ENCODE peak calls at places on chromosomes 5 and 9, in nine cellular contexts. T is A549, W is H54, Q is adrenal gland, A is stomach, R is uterus, D is IMR-90, L is transverse colon, H is sigmoid colon. F is an unnamed sample.
A peak's percentile ranks its signal among the peaks of the same experiment; 100 is the strongest.

GRCh38 chr5:65468633-65469032 is 13.1 kb downstream of the ADAMTS6 start:
- DNase-seq in T (no peak), H (no peak), D (peak; percentile 44), L (no peak), A (no peak), Q (no peak), R (no peak), W (no peak), F (no peak)

GRCh38 chr5:129820-130219 is 37.9 kb downstream of the PLEKHG4B start:
- DNase-seq in A (no peak), Q (no peak), D (peak; percentile 85), R (no peak), W (no peak), T (no peak), H (no peak), L (no peak), F (no peak)

GRCh38 chr5:83475540-83476469 is 4.3 kb downstream of the VCAN start:
- DNase-seq in A (no peak), H (no peak), R (no peak), D (peak; percentile 92), W (no peak), T (peak; percentile 48), L (no peak), Q (no peak), F (no peak)

GRCh38 chr5:54049144-54049543 is 261.2 kb downstream of the ARL15 start:
- DNase-seq in H (no peak), W (no peak), R (no peak), D (peak; percentile 14), Q (no peak), A (no peak), T (no peak), L (no peak), F (no peak)

GRCh38 chr5:141477169-141477568 is 1.4 kb downstream of the PCDHGC3 start:
- DNase-seq in R (no peak), A (no peak), W (no peak), Q (no peak), L (no peak), D (no peak), H (no peak), T (no peak), F (no peak)

GRCh38 chr5:79829260-79829659 is 139.6 kb downstream of the CMYA5 start:
- DNase-seq in A (no peak), D (no peak), H (no peak), W (no peak), L (no peak), Q (no peak), T (peak; percentile 32), R (no peak), F (no peak)

GRCh38 chr9:35349287-35349990 is 140.5 kb upstream of the RUSC2 start:
- DNase-seq in T (no peak), R (no peak), Q (no peak), W (no peak), L (no peak), H (no peak), D (peak; percentile 35), A (peak; percentile 59), F (no peak)

GRCh38 chr9:78544260-78544659 is 247.3 kb downstream of the PSAT1 start:
- DNase-seq in R (no peak), L (no peak), Q (no peak), D (no peak), A (no peak), H (no peak), T (no peak), W (no peak), F (no peak)

GRCh38 chr9:35357116-35357515 is 132.8 kb upstream of the RUSC2 start:
- DNase-seq in H (no peak), T (no peak), L (no peak), D (peak; percentile 40), Q (no peak), A (no peak), R (no peak), W (no peak), F (no peak)

GRCh38 chr5:88140396-88140862 is 128.2 kb downstream of the TMEM161B start:
- DNase-seq in H (peak; percentile 70), A (peak; percentile 44), W (no peak), Q (no peak), D (no peak), R (peak; percentile 40), L (no peak), T (no peak), F (no peak)

GRCh38 chr9:75108571-75108970 is 20.3 kb downstream of the OSTF1 start:
- DNase-seq in R (peak; percentile 30), W (peak; percentile 29), T (no peak), H (peak; percentile 75), L (peak; percentile 39), Q (no peak), D (peak; percentile 79), A (peak; percentile 49), F (no peak)

GRCh38 chr9:104921067-104921741 is 6.8 kb downstream of the ABCA1 start:
- DNase-seq in T (no peak), W (no peak), L (no peak), A (no peak), R (no peak), Q (no peak), D (no peak), H (no peak), F (no peak)

GRCh38 chr5:124961517-124961916 is 215.1 kb upstream of the ZNF608 start:
- DNase-seq in L (no peak), H (no peak), D (no peak), Q (no peak), T (no peak), A (no peak), W (no peak), R (no peak), F (no peak)

GRCh38 chr5:152393420-152393819 is 11.7 kb downstream of the NMUR2 start:
- DNase-seq in Q (no peak), R (no peak), A (no peak), H (no peak), L (no peak), W (no peak), D (no peak), T (no peak), F (no peak)

GRCh38 chr9:104907278-104907951 is 20.5 kb downstream of the ABCA1 start:
- DNase-seq in R (peak; percentile 40), W (peak; percentile 71), T (peak; percentile 28), A (no peak), L (no peak), H (peak; percentile 73), D (peak; percentile 88), Q (peak; percentile 47), F (no peak)

GRCh38 chr9:15553528-15553898 is 670 bp downstream of the CCDC171 start:
- DNase-seq in D (no peak), T (no peak), R (no peak), L (no peak), Q (no peak), A (no peak), H (no peak), W (no peak), F (no peak)
- TF ChIP-seq POLR2A in D (no peak), T (no peak), R (no peak), L (no peak), Q (no peak), A (no peak), H (no peak), W (no peak), F (no peak)

DNA sequence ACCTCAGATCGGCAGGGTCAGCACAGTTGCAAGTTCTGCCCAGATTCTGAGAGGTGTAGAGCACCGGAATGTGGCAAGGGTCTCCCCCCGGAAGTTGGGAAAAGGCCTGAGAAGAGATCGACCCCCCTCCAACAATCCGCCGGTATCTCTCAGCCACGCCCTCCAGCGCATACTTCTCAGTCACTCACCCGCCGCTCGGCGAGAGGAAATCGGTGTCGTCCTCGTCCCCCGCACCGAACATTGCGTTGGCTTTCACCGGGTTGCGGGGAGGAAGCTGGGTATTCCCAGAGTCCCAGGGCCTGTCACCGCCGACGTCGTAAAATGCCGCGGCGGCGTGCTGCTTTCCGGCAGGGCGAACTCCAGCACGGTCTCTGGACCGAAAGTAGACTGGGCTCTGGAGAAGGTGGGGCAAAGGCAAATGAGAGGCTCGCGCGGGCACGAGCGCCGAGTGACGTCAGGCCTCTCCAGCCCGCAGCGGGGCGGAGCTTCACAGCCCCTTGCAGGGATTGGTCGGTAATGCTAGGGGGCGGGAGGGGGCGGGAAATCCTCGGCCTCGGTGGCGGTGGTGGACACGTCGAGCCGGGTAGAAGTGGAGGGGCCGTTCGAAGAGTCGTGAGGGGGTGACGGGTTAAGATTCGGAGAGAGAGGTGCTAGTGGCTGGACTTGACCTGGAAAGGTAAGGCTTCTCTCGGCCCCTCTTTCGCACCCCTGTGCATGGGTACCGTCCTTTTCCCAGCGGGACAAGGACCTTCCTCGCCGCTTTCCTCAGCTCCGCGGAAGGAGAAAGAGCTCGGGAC is at the start of the genes FKBP15 and SLC31A1:
- DNase-seq in H (peak; percentile 99), L (peak; percentile 98), Q (peak; percentile 99), W (peak; percentile 91), T (peak; percentile 99), A (peak; percentile 99), D (peak; percentile 99), R (peak; percentile 99), F (peak; percentile 98)
- TF ChIP-seq POLR2A in H (peak; percentile 42), L (peak; percentile 94), Q (peak; percentile 87), W (peak; percentile 71), T (peak; percentile 82), A (no peak), D (peak; percentile 95), R (peak; percentile 48), F (peak; percentile 17)

DNA sequence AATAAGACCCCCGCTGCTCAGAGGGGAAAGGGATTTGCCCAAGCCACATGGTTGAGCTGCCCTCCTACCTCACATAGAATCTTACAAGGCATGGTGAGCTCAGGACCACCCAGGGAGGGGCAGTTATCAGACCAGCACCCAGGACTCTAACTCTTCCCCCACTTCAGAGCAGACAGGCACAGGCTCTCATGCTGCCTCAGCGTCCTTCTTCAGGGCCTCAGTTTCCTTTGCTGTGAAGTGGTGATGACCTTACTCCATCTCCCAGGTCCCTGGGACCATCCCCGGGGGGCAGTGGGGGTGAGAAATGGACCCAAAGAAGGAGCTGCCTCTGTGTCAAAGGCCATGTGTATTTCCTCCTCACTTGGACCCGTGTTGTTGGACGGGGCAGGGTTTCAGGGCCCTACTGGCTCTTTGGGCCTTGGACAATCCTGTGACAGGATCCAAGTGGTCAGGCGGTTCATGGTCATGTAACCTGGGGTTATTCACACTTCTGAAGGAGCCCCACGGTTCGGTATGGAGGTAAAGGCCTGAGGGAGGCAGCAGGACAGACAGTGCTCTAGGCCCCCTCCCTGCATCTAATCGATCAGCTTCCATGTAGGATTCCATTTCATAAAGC is 31.7 kb upstream of the CSF1R start:
- DNase-seq in Q (peak; percentile 10), H (peak; percentile 54), W (no peak), D (no peak), T (no peak), A (peak; percentile 8), R (peak; percentile 16), L (no peak), F (peak; percentile 83)
- TF ChIP-seq POLR2A in Q (no peak), H (no peak), W (no peak), D (no peak), T (no peak), A (no peak), R (no peak), L (no peak), F (no peak)

DNA sequence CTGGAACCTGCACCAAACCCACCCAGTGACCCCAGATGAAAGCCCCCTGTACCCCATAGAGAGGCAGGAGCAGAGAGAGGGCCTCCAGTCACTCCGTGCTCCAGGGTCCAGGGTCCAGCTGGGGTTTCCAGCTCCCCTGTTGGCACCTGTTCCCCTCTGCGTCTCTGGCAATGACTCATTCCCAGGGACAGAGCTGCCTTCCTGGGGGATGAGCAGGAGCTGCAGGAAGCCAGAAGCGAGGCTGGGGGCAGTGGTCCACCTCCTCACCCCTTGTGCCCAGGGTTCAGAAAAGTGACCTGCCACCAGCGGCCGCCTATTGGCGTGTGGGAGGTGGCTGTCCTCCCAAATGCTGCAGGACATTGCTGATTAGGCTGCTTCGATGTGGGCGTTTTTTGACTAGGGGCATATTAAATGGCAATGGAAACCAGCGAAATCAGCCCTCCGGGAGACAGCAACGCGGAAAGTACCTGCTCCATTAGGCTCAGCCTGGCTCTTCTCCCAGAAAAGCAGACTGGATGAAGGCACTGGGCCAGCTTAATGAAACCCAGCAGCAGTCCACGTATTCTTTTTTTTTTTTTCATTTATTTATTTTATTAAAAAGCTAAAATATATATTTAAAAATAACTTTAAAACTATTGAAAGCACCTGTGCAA is 97.4 kb downstream of the DAP start:
- DNase-seq in W (peak; percentile 79), R (peak; percentile 39), A (peak; percentile 48), T (no peak), D (peak; percentile 64), H (peak; percentile 55), Q (no peak), L (no peak), F (no peak)
- TF ChIP-seq POLR2A in W (no peak), R (no peak), A (no peak), T (no peak), D (no peak), H (no peak), Q (no peak), L (no peak), F (no peak)

F was measured in vagina.